ENCODE peak calls at places on chromosomes 13 and 19, in five cellular contexts. U is GM23338, J is hepatocyte, A is SK-N-SH, N is HCT116. Y is an unnamed sample.

GRCh38 chr13:24614306-24615080 is 65.7 kb upstream of the ATP12A start:
- DNase-seq in U (no peak), J (no peak), A (no peak), N (no peak), Y (no peak)

GRCh38 chr13:34076943-34077703 is 259.2 kb downstream of the RFC3 start:
- DNase-seq in U (peak; percentile 55), J (peak; percentile 21), A (peak; percentile 35), N (peak; percentile 7), Y (peak; percentile 48)

GRCh38 chr13:54965881-54966280 is 1937.3 kb downstream of the OLFM4 start:
- DNase-seq in U (no peak), J (peak; percentile 7), A (no peak), N (no peak), Y (no peak)

GRCh38 chr13:57409656-57410055 is 221.9 kb upstream of the PCDH17 start:
- DNase-seq in U (no peak), J (no peak), A (no peak), N (no peak), Y (no peak)

GRCh38 chr19:16889429-16889882 is 657 bp downstream of the F2RL3 start:
- DNase-seq in U (no peak), J (no peak), A (peak; percentile 90), N (no peak), Y (peak; percentile 26)

GRCh38 chr19:16814526-16815100 is 14.6 kb upstream of the SIN3B start:
- DNase-seq in U (peak; percentile 19), J (no peak), A (no peak), N (no peak), Y (no peak)

GRCh38 chr13:94154362-94154761 is 325.1 kb downstream of the DCT start:
- DNase-seq in U (no peak), J (no peak), A (no peak), N (no peak), Y (peak; percentile 30)

GRCh38 chr19:51971624-51972023 is 15.0 kb downstream of the ZNF350 start:
- DNase-seq in U (peak; percentile 22), J (no peak), A (no peak), N (no peak), Y (no peak)

GRCh38 chr13:27354379-27354778 is 70.0 kb upstream of the GTF3A start:
- DNase-seq in U (no peak), J (no peak), A (no peak), N (no peak), Y (no peak)

GRCh38 chr13:77741587-77741972 is 44.1 kb downstream of the SLAIN1 start:
- DNase-seq in U (no peak), J (no peak), A (no peak), N (no peak), Y (no peak)

GRCh38 chr13:77740931-77741586 is 43.6 kb downstream of the SLAIN1 start:
- DNase-seq in U (no peak), J (no peak), A (no peak), N (no peak), Y (no peak)

GRCh38 chr13:77737583-77738200 is 40.2 kb downstream of the SLAIN1 start:
- DNase-seq in U (no peak), J (peak; percentile 6), A (no peak), N (no peak), Y (no peak)

GRCh38 chr13:77745784-77746183 is 48.3 kb downstream of the SLAIN1 start:
- DNase-seq in U (no peak), J (no peak), A (no peak), N (no peak), Y (no peak)

DNA sequence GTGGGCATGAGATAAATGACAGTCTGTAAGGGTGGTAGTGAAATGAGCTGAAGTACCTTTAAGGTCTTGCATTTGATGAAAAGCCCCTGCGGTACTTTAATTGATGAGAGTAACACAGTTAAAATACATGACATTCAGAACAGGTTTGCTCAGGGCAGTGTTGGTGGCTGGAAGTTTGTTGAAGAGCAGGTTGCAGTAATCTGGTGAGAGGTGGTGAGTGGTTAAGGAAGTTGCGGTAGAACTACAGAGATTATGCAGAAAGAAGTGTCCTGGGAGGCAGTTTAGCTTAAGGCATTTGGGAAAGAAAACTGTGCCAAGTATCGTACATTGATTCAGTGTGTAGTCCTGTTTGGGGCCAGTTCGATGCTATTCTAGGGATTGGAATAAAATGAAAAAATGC is 42.6 kb downstream of the SLAIN1 start:
- DNase-seq in U (no peak), J (no peak), A (no peak), N (no peak), Y (no peak)
- H3K27ac ChIP-seq in U (no peak overlapping the region), J (no peak overlapping the region), A (no peak overlapping the region), N (no peak overlapping the region), Y (no peak overlapping the region)

GRCh38 chr13:36582977-36583376 is 90.8 kb upstream of the SERTM1 start:
- DNase-seq in U (no peak), J (no peak), A (no peak), N (no peak), Y (no peak)
- H2AFZ ChIP-seq in U (no peak overlapping the region), J (no peak overlapping the region), A (no peak overlapping the region), N (no peak overlapping the region), Y (no peak overlapping the region)

DNA sequence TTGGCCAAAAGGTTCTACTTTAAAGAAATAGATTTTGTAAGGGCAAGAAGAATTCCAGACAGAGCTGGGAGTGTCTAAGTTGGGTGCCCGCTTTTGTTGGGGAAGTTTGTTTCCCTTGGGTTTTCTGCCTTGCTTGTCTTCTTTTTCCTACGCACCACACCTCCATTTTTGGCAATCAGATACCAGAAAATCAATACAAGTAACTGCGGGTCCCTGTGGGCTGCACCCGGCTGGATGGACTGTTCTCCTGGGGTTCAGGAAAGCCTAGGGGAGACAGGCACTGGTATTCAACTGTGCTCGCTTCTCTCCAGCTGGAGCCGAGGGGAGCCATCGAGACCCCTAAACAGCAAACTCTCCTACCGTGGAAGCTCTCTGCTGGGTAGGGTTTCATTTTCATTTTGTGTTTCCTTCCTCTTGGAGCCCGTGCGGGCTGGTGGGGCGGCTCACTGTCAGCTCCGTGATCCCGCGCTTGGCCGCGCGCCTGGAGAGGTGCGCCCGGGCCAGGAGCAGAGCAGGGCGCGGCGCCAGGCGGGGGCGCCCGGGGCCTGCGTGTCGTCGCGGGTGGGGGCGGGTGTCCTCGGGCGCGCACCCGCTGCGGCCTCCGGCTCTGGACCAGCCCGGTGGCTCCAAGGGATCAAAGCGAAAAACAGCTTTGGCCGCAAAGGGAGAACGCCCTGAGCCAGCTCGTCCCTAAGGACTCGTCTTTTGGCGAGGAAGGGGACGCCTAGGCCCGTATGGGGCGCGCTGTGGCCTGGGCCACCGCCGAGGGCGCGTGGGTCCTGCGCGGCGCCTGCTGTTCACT is 347.2 kb downstream of the ZNF536 start:
- DNase-seq in U (peak; percentile 68), J (peak; percentile 74), A (peak; percentile 90), N (no peak), Y (no peak)
- TF ChIP-seq EZH2phosphoT487 in U (no peak), J (no peak), A (no peak), N (no peak), Y (no peak)

GRCh38 chr19:18861235-18861634 is 29.5 kb downstream of the UPF1 start:
- DNase-seq in U (no peak), J (no peak), A (no peak), N (no peak), Y (no peak)
- H3K27ac ChIP-seq in U (no peak overlapping the region), J (no peak overlapping the region), A (no peak overlapping the region), N (no peak overlapping the region), Y (no peak overlapping the region)

GRCh38 chr13:36430247-36431203 is 1.8 kb upstream of the CCNA1 start:
- DNase-seq in U (peak; percentile 73), J (no peak), A (peak; percentile 11), N (no peak), Y (no peak)
- H2AFZ ChIP-seq in U (peak overlapping the region; percentile 80), J (peak overlapping the region; percentile 26), A (no peak overlapping the region), N (no peak overlapping the region), Y (no peak overlapping the region)

GRCh38 chr19:42394751-42395150 is 4.7 kb upstream of the CNFN start:
- DNase-seq in U (no peak), J (no peak), A (no peak), N (no peak), Y (no peak)
- TF ChIP-seq EZH2phosphoT487 in U (no peak), J (no peak), A (no peak), N (no peak), Y (no peak)

DNA sequence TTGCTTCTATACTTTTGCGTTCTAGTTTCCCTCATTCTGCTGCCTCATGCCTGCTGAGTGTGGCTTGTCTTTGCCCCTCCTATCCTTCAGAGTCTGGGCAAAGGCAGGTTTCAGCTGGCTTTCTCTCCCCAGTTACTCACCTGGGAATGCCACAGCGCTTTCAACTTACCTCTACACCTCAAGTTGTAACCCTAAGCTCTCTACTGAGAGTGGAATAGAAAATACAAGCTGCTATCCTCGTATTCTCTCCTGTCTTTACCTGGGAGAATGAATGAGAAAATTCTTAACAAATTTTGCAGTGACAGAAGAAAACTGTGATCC is 316.3 kb upstream of the KLF12 start:
- DNase-seq in U (no peak), J (no peak), A (no peak), N (no peak), Y (no peak)
- H3K27ac ChIP-seq in U (no peak overlapping the region), J (no peak overlapping the region), A (no peak overlapping the region), N (no peak overlapping the region), Y (no peak overlapping the region)

GRCh38 chr19:46861691-46862503 is 1.1 kb downstream of the ARHGAP35 start:
- DNase-seq in U (peak; percentile 43), J (no peak), A (no peak), N (no peak), Y (peak; percentile 28)
- H2AFZ ChIP-seq in U (no peak overlapping the region), J (no peak overlapping the region), A (no peak overlapping the region), N (no peak overlapping the region), Y (no peak overlapping the region)

GRCh38 chr19:15317392-15318011 is 14.8 kb downstream of the BRD4 start:
- DNase-seq in U (peak; percentile 42), J (no peak), A (no peak), N (no peak), Y (no peak)
- TF ChIP-seq EZH2phosphoT487 in U (no peak), J (no peak), A (no peak), N (no peak), Y (no peak)

DNA sequence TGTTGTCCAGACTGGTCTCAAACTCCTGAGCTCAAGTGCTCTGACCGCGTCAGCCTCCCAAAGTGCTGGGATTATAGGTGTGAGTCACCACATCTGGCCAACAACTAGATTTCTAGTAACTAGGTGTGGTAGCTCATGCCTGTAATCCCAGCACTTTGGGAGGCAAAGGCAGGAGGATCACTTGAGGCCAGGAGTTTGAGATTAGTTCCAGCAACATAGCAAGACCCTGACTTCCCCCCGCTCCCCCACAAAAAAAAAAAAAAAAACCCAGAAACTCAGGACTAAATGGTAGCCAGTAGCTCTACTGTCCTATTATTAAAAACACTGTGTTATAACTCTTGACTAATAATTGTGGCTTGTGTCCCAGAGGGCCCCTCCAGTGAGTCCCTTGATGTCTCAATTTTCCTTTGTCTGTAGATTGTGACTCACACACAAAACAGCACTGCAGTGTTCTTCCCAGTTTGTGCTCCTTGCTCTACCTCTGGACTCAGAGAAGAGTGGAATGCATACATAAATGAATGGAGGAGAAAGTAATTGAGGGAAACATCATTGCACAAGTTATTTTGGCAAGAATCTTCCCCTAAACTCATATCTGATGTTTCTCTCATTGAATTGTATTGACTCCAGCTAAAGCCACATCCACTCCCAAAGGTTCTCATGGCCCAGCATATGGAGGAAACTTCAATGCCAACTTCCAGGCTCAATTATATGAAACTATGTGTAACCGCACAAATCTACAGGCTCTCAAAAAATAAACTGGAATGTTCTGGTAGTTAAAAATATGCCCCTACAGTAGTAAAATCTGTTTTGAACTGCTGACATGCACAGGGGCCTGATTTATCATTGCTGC is 8.8 kb downstream of the TPT1 start:
- DNase-seq in U (no peak), J (no peak), A (no peak), N (peak; percentile 85), Y (peak; percentile 76)
- H3K27ac ChIP-seq in U (peak overlapping the region; percentile 85), J (peak overlapping the region; percentile 35), A (peak overlapping the region; percentile 86), N (peak overlapping the region; percentile 78), Y (peak overlapping the region; percentile 71)

Y was measured in PC-3.